ENCODE peak calls at places on chromosomes 1 and 21, in four cellular contexts. One of them, this sample, is unnamed.

GRCh38 chr21:32143222-32143939 is 135.5 kb downstream of the MIS18A start:
- DNase-seq in dorsolateral prefrontal cortex: no peak
- DNase-seq in GM12878: no peak
- DNase-seq in A673: no peak
- DNase-seq in this sample: no peak

GRCh38 chr21:31577280-31577679 is 82.2 kb upstream of the SOD1 start:
- DNase-seq in dorsolateral prefrontal cortex: no peak
- DNase-seq in GM12878: no peak
- DNase-seq in A673: no peak
- DNase-seq in this sample: no peak

GRCh38 chr1:176885756-176886155 is 278.8 kb downstream of the ASTN1 start:
- DNase-seq in dorsolateral prefrontal cortex: no peak
- DNase-seq in GM12878: no peak
- DNase-seq in A673: no peak
- DNase-seq in this sample: no peak

GRCh38 chr1:21618059-21618458 is 51.1 kb downstream of the RAP1GAP start:
- DNase-seq in dorsolateral prefrontal cortex: no peak
- DNase-seq in GM12878: no peak
- DNase-seq in A673: no peak
- DNase-seq in this sample: no peak

GRCh38 chr21:34693192-34693810 is 24.5 kb downstream of the CLIC6 start:
- DNase-seq in dorsolateral prefrontal cortex: no peak
- DNase-seq in GM12878: no peak
- DNase-seq in A673: peak
- DNase-seq in this sample: no peak

GRCh38 chr1:202639500-202639899 is 70.8 kb downstream of the SYT2 start:
- DNase-seq in dorsolateral prefrontal cortex: no peak
- DNase-seq in GM12878: no peak
- DNase-seq in A673: no peak
- DNase-seq in this sample: no peak

GRCh38 chr1:25033828-25034451 is 103.9 kb upstream of the RUNX3 start:
- DNase-seq in dorsolateral prefrontal cortex: peak
- DNase-seq in GM12878: no peak
- DNase-seq in A673: no peak
- DNase-seq in this sample: peak

GRCh38 chr1:83741348-83741747 is 257.6 kb downstream of the TTLL7 start:
- DNase-seq in dorsolateral prefrontal cortex: no peak
- DNase-seq in GM12878: no peak
- DNase-seq in A673: no peak
- DNase-seq in this sample: no peak

GRCh38 chr21:42652527-42653491 is 612 bp upstream of the PDE9A start:
- DNase-seq in dorsolateral prefrontal cortex: peak
- DNase-seq in GM12878: no peak
- DNase-seq in A673: peak
- DNase-seq in this sample: peak

GRCh38 chr1:19179597-19180271 is 30.3 kb downstream of the UBR4 start:
- DNase-seq in dorsolateral prefrontal cortex: no peak
- DNase-seq in GM12878: no peak
- DNase-seq in A673: peak
- DNase-seq in this sample: no peak

GRCh38 chr1:2465371-2466269 is 10.5 kb upstream of the PLCH2 start:
- DNase-seq in dorsolateral prefrontal cortex: no peak
- DNase-seq in GM12878: no peak
- DNase-seq in A673: no peak
- DNase-seq in this sample: no peak

GRCh38 chr1:56424744-56425493 is 154.4 kb downstream of the PLPP3 start:
- DNase-seq in dorsolateral prefrontal cortex: no peak
- DNase-seq in GM12878: no peak
- DNase-seq in A673: peak
- DNase-seq in this sample: no peak

GRCh38 chr1:85363526-85363925 is 87.1 kb upstream of the BCL10 start:
- DNase-seq in dorsolateral prefrontal cortex: no peak
- DNase-seq in GM12878: no peak
- DNase-seq in A673: no peak
- DNase-seq in this sample: no peak

GRCh38 chr1:63624911-63625310 is 31.7 kb downstream of the PGM1 start:
- DNase-seq in dorsolateral prefrontal cortex: no peak
- DNase-seq in GM12878: no peak
- DNase-seq in A673: no peak
- DNase-seq in this sample: no peak

GRCh38 chr1:243742814-243743213 is 107.2 kb downstream of the AKT3 start:
- DNase-seq in dorsolateral prefrontal cortex: no peak
- DNase-seq in GM12878: no peak
- DNase-seq in A673: no peak
- DNase-seq in this sample: no peak

DNA sequence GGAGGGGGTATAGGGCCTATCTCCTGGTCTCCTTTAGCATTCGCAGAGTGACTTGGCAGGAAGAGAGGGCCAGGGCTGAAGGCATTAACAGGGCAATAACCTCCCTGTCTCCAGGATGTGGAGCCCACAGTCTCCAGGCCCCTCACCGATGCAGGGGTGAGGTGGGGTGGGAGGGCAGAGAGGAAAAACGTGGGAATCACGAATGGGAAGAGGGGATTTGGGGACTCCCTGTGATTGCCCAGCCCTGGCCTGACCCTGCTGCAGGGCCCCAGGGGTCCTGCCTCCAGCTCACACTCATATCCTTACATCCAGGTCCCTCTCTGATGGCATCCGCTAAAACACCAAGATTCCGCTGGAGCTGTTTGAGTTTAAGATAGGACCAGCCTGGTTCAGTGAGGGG is 14.6 kb downstream of the TFAP2E start:
- DNase-seq in dorsolateral prefrontal cortex: no peak
- DNase-seq in GM12878: no peak
- DNase-seq in A673: no peak
- DNase-seq in this sample: no peak
- H3K27ac ChIP-seq in dorsolateral prefrontal cortex: no peak
- H3K27ac ChIP-seq in GM12878: no peak
- H3K27ac ChIP-seq in A673: no peak
- H3K27ac ChIP-seq in this sample: no peak

GRCh38 chr1:212701910-212702309 is 2.3 kb upstream of the BATF3 start:
- DNase-seq in dorsolateral prefrontal cortex: no peak
- DNase-seq in GM12878: no peak
- DNase-seq in A673: no peak
- DNase-seq in this sample: no peak

GRCh38 chr1:212700892-212701819 is 1.5 kb upstream of the BATF3 start:
- DNase-seq in dorsolateral prefrontal cortex: peak
- DNase-seq in GM12878: no peak
- DNase-seq in A673: peak
- DNase-seq in this sample: no peak

GRCh38 chr1:212699839-212700596 is at the start of gene BATF3:
- DNase-seq in dorsolateral prefrontal cortex: no peak
- DNase-seq in GM12878: no peak
- DNase-seq in A673: peak
- DNase-seq in this sample: no peak

GRCh38 chr1:212699104-212699838 is 369 bp downstream of the BATF3 start:
- DNase-seq in dorsolateral prefrontal cortex: no peak
- DNase-seq in GM12878: no peak
- DNase-seq in A673: peak
- DNase-seq in this sample: no peak

DNA sequence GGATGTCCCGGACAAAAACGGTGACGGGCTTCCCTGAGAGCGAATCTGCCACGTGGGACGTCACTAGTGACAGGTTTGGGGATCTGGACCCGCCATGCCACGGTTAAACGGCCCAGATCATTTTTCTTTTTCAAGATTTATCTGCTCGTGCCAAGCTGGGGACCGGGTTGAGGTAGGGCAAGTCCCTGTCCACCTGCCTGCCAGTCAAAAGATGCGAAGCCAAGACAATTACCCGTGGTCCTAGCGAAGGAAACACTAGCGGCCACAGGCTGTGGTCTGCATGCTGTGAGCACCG is 904 bp upstream of the BATF3 start:
- DNase-seq in dorsolateral prefrontal cortex: no peak
- DNase-seq in GM12878: no peak
- DNase-seq in A673: no peak
- DNase-seq in this sample: no peak
- H3K27ac ChIP-seq in dorsolateral prefrontal cortex: peak
- H3K27ac ChIP-seq in GM12878: no peak
- H3K27ac ChIP-seq in A673: no peak
- H3K27ac ChIP-seq in this sample: peak

GRCh38 chr1:75794382-75794781 is 2.3 kb upstream of the MSH4 start:
- DNase-seq in dorsolateral prefrontal cortex: no peak
- DNase-seq in GM12878: no peak
- DNase-seq in A673: no peak
- DNase-seq in this sample: no peak

GRCh38 chr1:75791022-75791421 is 5.0 kb downstream of the RABGGTB start:
- DNase-seq in dorsolateral prefrontal cortex: no peak
- DNase-seq in GM12878: no peak
- DNase-seq in A673: no peak
- DNase-seq in this sample: no peak

GRCh38 chr1:75796376-75797272 is at the start of gene MSH4:
- DNase-seq in dorsolateral prefrontal cortex: no peak
- DNase-seq in GM12878: no peak
- DNase-seq in A673: no peak
- DNase-seq in this sample: no peak

GRCh38 chr1:75795703-75796193 is 934 bp upstream of the MSH4 start:
- DNase-seq in dorsolateral prefrontal cortex: no peak
- DNase-seq in GM12878: no peak
- DNase-seq in A673: no peak
- DNase-seq in this sample: no peak

DNA sequence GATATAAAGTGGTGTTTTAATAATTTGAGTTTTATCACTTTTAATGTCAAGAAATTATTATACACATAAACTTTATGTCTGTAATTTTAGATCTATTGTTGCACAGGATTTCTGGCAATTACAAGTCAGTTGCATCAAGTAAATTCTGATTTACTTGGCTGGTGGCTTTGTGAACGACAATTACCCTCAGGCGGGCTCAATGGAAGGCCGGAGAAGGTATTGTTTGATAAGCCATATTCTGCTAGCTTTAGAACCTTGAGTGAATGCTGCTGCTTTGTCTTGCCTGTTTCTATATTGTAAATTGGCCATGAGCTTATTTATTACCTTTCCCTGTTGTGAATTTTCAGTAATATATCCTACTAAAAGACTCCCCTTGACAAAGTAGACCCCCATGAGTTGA is 4.6 kb upstream of the MSH4 start:
- DNase-seq in dorsolateral prefrontal cortex: no peak
- DNase-seq in GM12878: no peak
- DNase-seq in A673: no peak
- DNase-seq in this sample: no peak
- H3K27ac ChIP-seq in dorsolateral prefrontal cortex: no peak
- H3K27ac ChIP-seq in GM12878: no peak
- H3K27ac ChIP-seq in A673: no peak
- H3K27ac ChIP-seq in this sample: no peak

DNA sequence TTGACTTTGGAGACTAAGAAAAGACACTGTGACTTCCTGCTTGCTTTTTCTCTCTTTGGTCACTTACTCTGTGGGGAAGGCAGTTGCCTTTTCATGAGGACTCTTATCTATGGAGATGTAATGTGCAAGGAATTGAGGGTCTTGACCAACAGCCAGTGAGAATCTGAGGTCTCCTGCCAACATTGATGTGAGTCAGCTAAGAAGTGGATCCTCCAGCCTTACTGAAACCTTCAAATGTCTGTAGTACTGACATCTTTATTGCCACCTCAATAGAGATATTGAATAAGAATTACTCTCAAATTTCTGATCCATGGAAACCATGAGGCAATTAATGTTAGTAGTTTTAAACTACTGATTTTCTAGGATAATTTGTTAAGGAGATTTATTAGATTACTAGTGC is 598.4 kb downstream of the ADGRL2 start:
- DNase-seq in dorsolateral prefrontal cortex: no peak
- DNase-seq in GM12878: no peak
- DNase-seq in A673: no peak
- DNase-seq in this sample: no peak
- H3K27ac ChIP-seq in dorsolateral prefrontal cortex: no peak
- H3K27ac ChIP-seq in GM12878: no peak
- H3K27ac ChIP-seq in A673: no peak
- H3K27ac ChIP-seq in this sample: no peak

DNA sequence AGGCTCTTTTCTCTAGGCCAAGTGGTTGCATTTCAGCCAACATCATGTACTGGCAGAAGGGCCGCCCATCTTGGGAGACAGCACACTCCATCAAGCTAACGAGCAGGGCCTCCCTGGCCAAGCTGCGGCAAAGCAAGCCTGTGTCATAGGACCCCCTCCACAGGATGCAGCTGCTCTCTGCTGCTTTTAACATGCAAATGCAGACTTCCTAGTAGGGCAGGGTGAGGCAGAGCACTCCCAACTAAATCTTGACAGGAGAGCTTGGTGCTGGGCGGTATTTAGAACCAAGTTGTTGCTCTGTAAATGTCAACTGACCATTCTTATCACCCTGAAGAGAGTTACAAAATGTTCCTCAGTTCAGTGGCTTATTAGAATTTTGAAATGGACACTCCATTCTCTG is 22.5 kb upstream of the PEX19 start:
- DNase-seq in dorsolateral prefrontal cortex: no peak
- DNase-seq in GM12878: no peak
- DNase-seq in A673: no peak
- DNase-seq in this sample: no peak
- H3K27ac ChIP-seq in dorsolateral prefrontal cortex: peak
- H3K27ac ChIP-seq in GM12878: no peak
- H3K27ac ChIP-seq in A673: no peak
- H3K27ac ChIP-seq in this sample: peak

GRCh38 chr1:91828007-91828321 is 58.0 kb downstream of the TGFBR3 start:
- DNase-seq in dorsolateral prefrontal cortex: no peak
- DNase-seq in GM12878: no peak
- DNase-seq in A673: no peak
- DNase-seq in this sample: no peak
- H3K27ac ChIP-seq in dorsolateral prefrontal cortex: no peak
- H3K27ac ChIP-seq in GM12878: no peak
- H3K27ac ChIP-seq in A673: no peak
- H3K27ac ChIP-seq in this sample: no peak

DNA sequence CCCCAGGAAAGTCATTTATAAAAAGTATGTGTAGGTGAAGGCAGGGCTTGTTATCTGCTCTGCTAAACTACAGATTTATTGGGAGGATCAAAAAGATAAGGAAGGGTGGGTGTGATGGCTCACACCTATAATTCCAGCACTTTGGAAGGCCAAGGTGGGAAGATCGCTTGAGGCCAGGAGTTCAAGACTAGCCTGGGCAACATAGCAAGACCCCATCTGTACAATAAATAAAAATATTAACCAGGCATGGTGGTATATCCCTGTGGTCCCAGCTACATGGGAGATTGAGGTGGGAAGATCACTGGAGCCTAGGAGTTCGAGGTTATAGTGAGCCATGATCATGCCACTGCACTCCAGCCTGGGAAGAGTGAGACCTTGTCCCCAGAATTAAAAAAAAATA is 86.4 kb downstream of the NENF start:
- DNase-seq in dorsolateral prefrontal cortex: no peak
- DNase-seq in GM12878: no peak
- DNase-seq in A673: no peak
- DNase-seq in this sample: no peak
- H3K27ac ChIP-seq in dorsolateral prefrontal cortex: no peak
- H3K27ac ChIP-seq in GM12878: no peak
- H3K27ac ChIP-seq in A673: no peak
- H3K27ac ChIP-seq in this sample: no peak

GRCh38 chr1:168397806-168398205 is 117.1 kb downstream of the TBX19 start:
- DNase-seq in dorsolateral prefrontal cortex: no peak
- DNase-seq in GM12878: no peak
- DNase-seq in A673: no peak
- DNase-seq in this sample: no peak
- H3K27ac ChIP-seq in dorsolateral prefrontal cortex: no peak
- H3K27ac ChIP-seq in GM12878: no peak
- H3K27ac ChIP-seq in A673: no peak
- H3K27ac ChIP-seq in this sample: no peak

GRCh38 chr1:94272388-94272787 is 35.0 kb upstream of the ARHGAP29 start:
- DNase-seq in dorsolateral prefrontal cortex: no peak
- DNase-seq in GM12878: no peak
- DNase-seq in A673: no peak
- DNase-seq in this sample: no peak
- H3K27ac ChIP-seq in dorsolateral prefrontal cortex: no peak
- H3K27ac ChIP-seq in GM12878: no peak
- H3K27ac ChIP-seq in A673: no peak
- H3K27ac ChIP-seq in this sample: no peak

GRCh38 chr1:58620926-58621325 is 43.9 kb upstream of the TACSTD2 start:
- DNase-seq in dorsolateral prefrontal cortex: no peak
- DNase-seq in GM12878: no peak
- DNase-seq in A673: no peak
- DNase-seq in this sample: no peak
- H3K27ac ChIP-seq in dorsolateral prefrontal cortex: no peak
- H3K27ac ChIP-seq in GM12878: no peak
- H3K27ac ChIP-seq in A673: no peak
- H3K27ac ChIP-seq in this sample: no peak